ENCODE peak calls at places on chromosomes 11 and 22, in seven cellular contexts. D, X, B, K, P, L and M are unnamed samples.

GRCh38 chr22:26367402-26368245 is 61.4 kb upstream of the ASPHD2 start:
- DNase-seq in K (peak; percentile 41), D (peak; percentile 45), P (peak; percentile 21), X (peak; percentile 59), B (peak; percentile 48), L (peak; percentile 62), M (peak; percentile 52)

GRCh38 chr11:68206211-68206610 is 6.9 kb downstream of the KMT5B start:
- DNase-seq in X (peak; percentile 17), D (peak; percentile 55), L (peak; percentile 73), B (no peak), P (no peak), K (no peak), M (peak; percentile 70)

GRCh38 chr11:84857746-84858145 is 769.4 kb downstream of the DLG2 start:
- DNase-seq in B (no peak), D (no peak), K (no peak), X (no peak), P (no peak), L (no peak), M (no peak)

GRCh38 chr11:45390407-45390806 is 104.3 kb upstream of the SYT13 start:
- DNase-seq in X (no peak), K (no peak), D (no peak), L (no peak), B (no peak), P (no peak), M (no peak)

GRCh38 chr22:39171623-39172264 is 19.3 kb upstream of the CBX7 start:
- DNase-seq in D (no peak), L (no peak), X (no peak), K (no peak), B (no peak), P (no peak), M (no peak)

GRCh38 chr11:69799582-69799981 is 19.6 kb downstream of the FGF3 start:
- DNase-seq in X (no peak), P (no peak), K (no peak), L (no peak), B (no peak), D (peak; percentile 52), M (no peak)

GRCh38 chr11:6413791-6414231 is 5.1 kb downstream of the APBB1 start:
- DNase-seq in B (peak; percentile 62), K (no peak), P (peak; percentile 55), D (no peak), L (no peak), X (no peak), M (no peak)

GRCh38 chr11:76236092-76237026 is 30.1 kb upstream of the WNT11 start:
- DNase-seq in D (peak; percentile 72), P (peak; percentile 5), B (peak; percentile 13), X (no peak), K (peak; percentile 51), L (peak; percentile 67), M (peak; percentile 59)

GRCh38 chr11:8959546-8960166 is 4.6 kb downstream of the TMEM9B start:
- DNase-seq in P (no peak), X (peak; percentile 40), L (peak; percentile 82), K (no peak), D (peak; percentile 84), B (no peak), M (peak; percentile 49)

GRCh38 chr11:13040969-13041561 is 31.9 kb downstream of the RASSF10 start:
- DNase-seq in B (no peak), X (no peak), D (no peak), L (no peak), K (no peak), P (no peak), M (peak; percentile 20)

GRCh38 chr11:63951779-63952536 is 13.2 kb downstream of the NAA40 start:
- DNase-seq in L (peak; percentile 65), X (no peak), P (no peak), K (no peak), B (no peak), D (no peak), M (no peak)

GRCh38 chr11:100151944-100152343 is 535.1 kb upstream of the ARHGAP42 start:
- DNase-seq in D (no peak), X (no peak), L (no peak), P (no peak), B (no peak), K (no peak), M (no peak)

GRCh38 chr11:21552910-21553309 is 640.0 kb upstream of the ANO5 start:
- DNase-seq in D (no peak), B (no peak), P (no peak), K (no peak), L (no peak), X (no peak), M (no peak)

GRCh38 chr11:60428517-60428916 is 855 bp upstream of the MS4A5 start:
- DNase-seq in X (no peak), L (no peak), P (no peak), B (no peak), D (peak; percentile 0), K (no peak), M (no peak)

GRCh38 chr11:126083829-126084607 is 21.4 kb upstream of the CDON start:
- DNase-seq in B (peak; percentile 3), D (no peak), X (no peak), P (no peak), L (no peak), K (no peak), M (no peak)

GRCh38 chr22:20867179-20868099 is 8.6 kb downstream of the SNAP29 start:
- DNase-seq in B (no peak), P (no peak), D (no peak), K (peak; percentile 66), X (peak; percentile 19), L (no peak), M (peak; percentile 38)

GRCh38 chr11:12331239-12331874 is 46.0 kb upstream of the PARVA start:
- DNase-seq in D (peak; percentile 74), L (peak; percentile 47), K (peak; percentile 86), B (peak; percentile 68), P (peak; percentile 39), X (peak; percentile 81), M (peak; percentile 91)

GRCh38 chr22:48112687-48113521 is 1350.5 kb downstream of the TBC1D22A start:
- DNase-seq in L (no peak), K (no peak), D (no peak), B (no peak), X (no peak), P (no peak), M (no peak)

GRCh38 chr22:30290318-30290678 is 993 bp upstream of the CASTOR1 start:
- DNase-seq in K (no peak), L (peak; percentile 43), P (no peak), X (no peak), B (no peak), D (no peak), M (peak; percentile 23)

GRCh38 chr11:78420255-78420764 is 2.7 kb upstream of the GAB2 start:
- DNase-seq in X (peak; percentile 64), D (peak; percentile 45), P (peak; percentile 15), K (peak; percentile 59), B (peak; percentile 28), L (no peak), M (peak; percentile 91)

GRCh38 chr11:75475767-75476650 is 43.0 kb upstream of the KLHL35 start:
- DNase-seq in D (peak; percentile 33), L (no peak), P (no peak), B (no peak), X (no peak), K (peak; percentile 30), M (no peak)

GRCh38 chr22:47102648-47103047 is 340.2 kb downstream of the TBC1D22A start:
- DNase-seq in L (no peak), P (no peak), X (no peak), D (no peak), B (no peak), K (no peak), M (no peak)

GRCh38 chr22:48968201-48968959 is 859.3 kb downstream of the BRD1 start:
- DNase-seq in B (no peak), D (no peak), L (no peak), P (no peak), K (peak; percentile 26), X (peak; percentile 30), M (no peak)

GRCh38 chr22:24945430-24945829 is 1.1 kb downstream of the LHFPL7 start:
- DNase-seq in D (no peak), K (no peak), P (no peak), B (no peak), L (no peak), X (no peak), M (no peak)

GRCh38 chr11:44987506-44987905 is 36.8 kb upstream of the TP53I11 start:
- DNase-seq in K (peak; percentile 15), B (no peak), L (no peak), P (no peak), X (no peak), D (no peak), M (no peak)

GRCh38 chr22:48075604-48076400 is 1313.4 kb downstream of the TBC1D22A start:
- DNase-seq in D (no peak), B (no peak), P (no peak), L (no peak), X (no peak), K (no peak), M (no peak)

GRCh38 chr11:119339581-119340334 is 925 bp downstream of the C1QTNF5 start:
- DNase-seq in X (peak; percentile 80), L (peak; percentile 82), K (peak; percentile 73), D (no peak), B (no peak), P (no peak), M (no peak)

GRCh38 chr11:62044639-62045121 is 77.2 kb upstream of the FTH1 start:
- DNase-seq in B (no peak), L (no peak), K (no peak), D (peak; percentile 9), X (no peak), P (no peak), M (no peak)

GRCh38 chr11:78214331-78215194 is 25.8 kb downstream of the USP35 start:
- DNase-seq in P (no peak), B (no peak), L (no peak), D (no peak), X (no peak), K (peak; percentile 15), M (no peak)

GRCh38 chr22:45886502-45886901 is 90.5 kb downstream of the WNT7B start:
- DNase-seq in P (no peak), X (no peak), K (no peak), B (no peak), L (no peak), D (no peak), M (no peak)

GRCh38 chr22:42279425-42280020 is 9.1 kb upstream of the TCF20 start:
- DNase-seq in X (no peak), D (no peak), P (no peak), B (no peak), K (no peak), L (no peak), M (no peak)

GRCh38 chr11:122772945-122773344 is 65.4 kb upstream of the CRTAM start:
- DNase-seq in P (no peak), B (no peak), X (no peak), D (no peak), L (no peak), K (no peak), M (no peak)

GRCh38 chr22:20017622-20017958 is 967 bp upstream of the ARVCF start:
- DNase-seq in K (no peak), P (no peak), X (no peak), L (no peak), D (no peak), B (no peak), M (no peak)

GRCh38 chr11:15852179-15852578 is 504.2 kb downstream of the SOX6 start:
- DNase-seq in X (peak; percentile 37), D (peak; percentile 16), P (no peak), B (no peak), L (no peak), K (peak; percentile 34), M (no peak)

GRCh38 chr11:72799441-72799840 is 5.6 kb upstream of the STARD10 start:
- DNase-seq in P (no peak), K (no peak), X (no peak), L (no peak), B (no peak), D (no peak), M (no peak)

GRCh38 chr22:20025401-20026203 is 4.7 kb downstream of the TANGO2 start:
- DNase-seq in D (no peak), P (no peak), L (no peak), B (no peak), K (no peak), X (no peak), M (no peak)